ENCODE peak calls at places on chromosomes 16 and 17, in five cellular contexts. One of them, this sample, is unnamed.

GRCh38 chr16:66406534-66407368 is 20.3 kb upstream of the BEAN1 start:
- DNase-seq in cardiac fibroblast: peak
- DNase-seq in GM23338: peak
- DNase-seq in HFFc6: peak
- DNase-seq in H1: peak
- DNase-seq in this sample: peak

GRCh38 chr17:66949501-66949900 is 15.0 kb upstream of the CACNG4 start:
- DNase-seq in cardiac fibroblast: no peak
- DNase-seq in GM23338: no peak
- DNase-seq in HFFc6: peak
- DNase-seq in H1: no peak
- DNase-seq in this sample: no peak

GRCh38 chr16:87492241-87492635 is 586 bp downstream of the ZCCHC14 start:
- DNase-seq in cardiac fibroblast: no peak
- DNase-seq in GM23338: no peak
- DNase-seq in HFFc6: no peak
- DNase-seq in H1: no peak
- DNase-seq in this sample: no peak

GRCh38 chr17:28865946-28866752 is 11.3 kb downstream of the ERAL1 start:
- DNase-seq in cardiac fibroblast: peak
- DNase-seq in GM23338: no peak
- DNase-seq in HFFc6: no peak
- DNase-seq in H1: no peak
- DNase-seq in this sample: no peak

GRCh38 chr16:65120811-65121721 is 797 bp downstream of the CDH11 start:
- DNase-seq in cardiac fibroblast: no peak
- DNase-seq in GM23338: peak
- DNase-seq in HFFc6: no peak
- DNase-seq in H1: peak
- DNase-seq in this sample: peak

GRCh38 chr17:4229627-4230026 is 34.2 kb downstream of the ANKFY1 start:
- DNase-seq in cardiac fibroblast: peak
- DNase-seq in GM23338: no peak
- DNase-seq in HFFc6: peak
- DNase-seq in H1: no peak
- DNase-seq in this sample: no peak

GRCh38 chr17:27379863-27380533 is 76.2 kb upstream of the KSR1 start:
- DNase-seq in cardiac fibroblast: peak
- DNase-seq in GM23338: peak
- DNase-seq in HFFc6: peak
- DNase-seq in H1: no peak
- DNase-seq in this sample: peak

GRCh38 chr16:67428146-67428731 is 2.7 kb upstream of the HSD11B2 start:
- DNase-seq in cardiac fibroblast: peak
- DNase-seq in GM23338: peak
- DNase-seq in HFFc6: peak
- DNase-seq in H1: peak
- DNase-seq in this sample: peak

GRCh38 chr17:2593846-2594656 is 597 bp downstream of the PAFAH1B1 start:
- DNase-seq in cardiac fibroblast: peak
- DNase-seq in GM23338: peak
- DNase-seq in HFFc6: peak
- DNase-seq in H1: peak
- DNase-seq in this sample: peak

GRCh38 chr17:63665527-63666214 is 34.3 kb downstream of the LIMD2 start:
- DNase-seq in cardiac fibroblast: peak
- DNase-seq in GM23338: no peak
- DNase-seq in HFFc6: no peak
- DNase-seq in H1: no peak
- DNase-seq in this sample: no peak

GRCh38 chr16:77431131-77431670 is 3.6 kb downstream of the ADAMTS18 start:
- DNase-seq in cardiac fibroblast: no peak
- DNase-seq in GM23338: no peak
- DNase-seq in HFFc6: no peak
- DNase-seq in H1: no peak
- DNase-seq in this sample: no peak

GRCh38 chr17:40956401-40957254 is 10.1 kb downstream of the KRT39 start:
- DNase-seq in cardiac fibroblast: peak
- DNase-seq in GM23338: no peak
- DNase-seq in HFFc6: peak
- DNase-seq in H1: no peak
- DNase-seq in this sample: no peak

GRCh38 chr17:60305141-60305540 is 86.8 kb downstream of the USP32 start:
- DNase-seq in cardiac fibroblast: peak
- DNase-seq in GM23338: peak
- DNase-seq in HFFc6: no peak
- DNase-seq in H1: no peak
- DNase-seq in this sample: no peak

GRCh38 chr16:57128787-57129389 is 36.5 kb downstream of the CPNE2 start:
- DNase-seq in cardiac fibroblast: no peak
- DNase-seq in GM23338: no peak
- DNase-seq in HFFc6: no peak
- DNase-seq in H1: no peak
- DNase-seq in this sample: no peak

GRCh38 chr16:51971184-51971583 is 575.8 kb downstream of the TOX3 start:
- DNase-seq in cardiac fibroblast: peak
- DNase-seq in GM23338: peak
- DNase-seq in HFFc6: peak
- DNase-seq in H1: no peak
- DNase-seq in this sample: peak

GRCh38 chr16:84223456-84223855 is 16.4 kb downstream of the KCNG4 start:
- DNase-seq in cardiac fibroblast: no peak
- DNase-seq in GM23338: no peak
- DNase-seq in HFFc6: no peak
- DNase-seq in H1: no peak
- DNase-seq in this sample: no peak

GRCh38 chr16:68644715-68645493 is at the start of gene CDH3:
- DNase-seq in cardiac fibroblast: no peak
- DNase-seq in GM23338: peak
- DNase-seq in HFFc6: no peak
- DNase-seq in H1: peak
- DNase-seq in this sample: peak

GRCh38 chr17:82346342-82347300 is 12.4 kb upstream of the TEX19 start:
- DNase-seq in cardiac fibroblast: no peak
- DNase-seq in GM23338: no peak
- DNase-seq in HFFc6: no peak
- DNase-seq in H1: no peak
- DNase-seq in this sample: no peak

GRCh38 chr17:50946891-50947843 is 81.0 kb upstream of the TOB1 start:
- DNase-seq in cardiac fibroblast: no peak
- DNase-seq in GM23338: no peak
- DNase-seq in HFFc6: no peak
- DNase-seq in H1: no peak
- DNase-seq in this sample: no peak

GRCh38 chr16:46796764-46797269 is 34.2 kb downstream of the C16orf87 start:
- DNase-seq in cardiac fibroblast: no peak
- DNase-seq in GM23338: no peak
- DNase-seq in HFFc6: no peak
- DNase-seq in H1: no peak
- DNase-seq in this sample: no peak

GRCh38 chr17:68360198-68360597 is 68.9 kb downstream of the ARSG start:
- DNase-seq in cardiac fibroblast: no peak
- DNase-seq in GM23338: no peak
- DNase-seq in HFFc6: no peak
- DNase-seq in H1: no peak
- DNase-seq in this sample: no peak

GRCh38 chr17:27257031-27257357 is 36.9 kb upstream of the WSB1 start:
- DNase-seq in cardiac fibroblast: no peak
- DNase-seq in GM23338: no peak
- DNase-seq in HFFc6: no peak
- DNase-seq in H1: no peak
- DNase-seq in this sample: no peak

GRCh38 chr17:29930399-29931010 is 477 bp upstream of the SSH2 start:
- DNase-seq in cardiac fibroblast: no peak
- DNase-seq in GM23338: peak
- DNase-seq in HFFc6: no peak
- DNase-seq in H1: peak
- DNase-seq in this sample: peak

GRCh38 chr17:79036609-79037008 is 12.6 kb downstream of the C1QTNF1 start:
- DNase-seq in cardiac fibroblast: peak
- DNase-seq in GM23338: no peak
- DNase-seq in HFFc6: peak
- DNase-seq in H1: no peak
- DNase-seq in this sample: no peak

GRCh38 chr16:27843800-27844199 is 219.7 kb downstream of the GSG1L start:
- DNase-seq in cardiac fibroblast: no peak
- DNase-seq in GM23338: no peak
- DNase-seq in HFFc6: no peak
- DNase-seq in H1: no peak
- DNase-seq in this sample: no peak

GRCh38 chr17:41812176-41813038 is at the start of gene FKBP10:
- DNase-seq in cardiac fibroblast: peak
- DNase-seq in GM23338: peak
- DNase-seq in HFFc6: peak
- DNase-seq in H1: peak
- DNase-seq in this sample: peak

GRCh38 chr16:85602831-85603755 is 10.0 kb upstream of the GSE1 start:
- DNase-seq in cardiac fibroblast: no peak
- DNase-seq in GM23338: no peak
- DNase-seq in HFFc6: no peak
- DNase-seq in H1: no peak
- DNase-seq in this sample: no peak

GRCh38 chr16:86664518-86665318 is 86.4 kb downstream of the FOXL1 start:
- DNase-seq in cardiac fibroblast: peak
- DNase-seq in GM23338: no peak
- DNase-seq in HFFc6: peak
- DNase-seq in H1: no peak
- DNase-seq in this sample: no peak

GRCh38 chr17:71522383-71522782 is 598.4 kb upstream of the SOX9 start:
- DNase-seq in cardiac fibroblast: no peak
- DNase-seq in GM23338: peak
- DNase-seq in HFFc6: peak
- DNase-seq in H1: no peak
- DNase-seq in this sample: no peak

GRCh38 chr17:48753794-48754499 is 25.4 kb upstream of the HOXB13 start:
- DNase-seq in cardiac fibroblast: no peak
- DNase-seq in GM23338: no peak
- DNase-seq in HFFc6: peak
- DNase-seq in H1: no peak
- DNase-seq in this sample: no peak
- TF ChIP-seq CTCF in cardiac fibroblast: no peak
- TF ChIP-seq CTCF in GM23338: no peak
- TF ChIP-seq CTCF in HFFc6: no peak
- TF ChIP-seq CTCF in H1: no peak
- TF ChIP-seq CTCF in this sample: no peak

GRCh38 chr16:13896543-13897182 is 23.3 kb upstream of the ERCC4 start:
- DNase-seq in cardiac fibroblast: no peak
- DNase-seq in GM23338: peak
- DNase-seq in HFFc6: no peak
- DNase-seq in H1: no peak
- DNase-seq in this sample: no peak
- TF ChIP-seq CTCF in cardiac fibroblast: peak
- TF ChIP-seq CTCF in GM23338: peak
- TF ChIP-seq CTCF in HFFc6: peak
- TF ChIP-seq CTCF in H1: peak
- TF ChIP-seq CTCF in this sample: peak

GRCh38 chr17:17315142-17315821 is 12.1 kb downstream of the NT5M start:
- DNase-seq in cardiac fibroblast: no peak
- DNase-seq in GM23338: no peak
- DNase-seq in HFFc6: no peak
- DNase-seq in H1: no peak
- DNase-seq in this sample: no peak

GRCh38 chr17:17314501-17315071 is 11.4 kb downstream of the NT5M start:
- DNase-seq in cardiac fibroblast: no peak
- DNase-seq in GM23338: no peak
- DNase-seq in HFFc6: no peak
- DNase-seq in H1: no peak
- DNase-seq in this sample: no peak

DNA sequence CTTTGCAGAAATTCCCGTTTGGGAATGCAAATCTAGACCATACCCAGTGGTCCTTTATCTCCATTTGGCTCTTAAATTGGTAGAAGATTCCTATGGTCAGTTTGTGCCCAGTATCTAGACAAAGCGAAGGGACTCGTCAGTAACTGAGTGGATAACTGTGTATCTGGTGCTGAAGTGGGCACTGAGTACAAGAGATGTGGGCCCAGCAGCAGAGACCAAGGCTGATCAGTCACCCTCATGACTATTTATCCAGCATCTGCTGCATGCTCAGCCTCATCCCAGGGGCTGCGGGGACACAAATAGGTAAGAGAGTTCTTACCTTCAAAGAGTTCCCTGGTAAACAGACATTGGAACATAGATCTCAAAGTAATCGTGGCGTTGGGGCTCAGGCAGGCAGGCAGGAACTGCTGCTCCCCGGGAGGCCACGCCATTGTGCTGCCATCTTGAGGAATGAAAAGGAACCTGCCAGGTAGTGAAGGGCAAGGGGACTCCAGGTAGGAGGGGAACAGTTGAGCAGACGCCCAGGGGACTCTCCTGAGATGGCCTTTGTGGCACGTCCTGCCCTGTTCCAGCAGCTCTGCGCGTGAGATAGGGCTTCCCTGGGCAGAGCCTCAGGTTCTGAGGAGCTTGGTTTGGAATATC is 10.3 kb downstream of the NT5M start:
- DNase-seq in cardiac fibroblast: peak
- DNase-seq in GM23338: peak
- DNase-seq in HFFc6: no peak
- DNase-seq in H1: peak
- DNase-seq in this sample: no peak
- TF ChIP-seq CTCF in cardiac fibroblast: peak
- TF ChIP-seq CTCF in GM23338: peak
- TF ChIP-seq CTCF in HFFc6: peak
- TF ChIP-seq CTCF in H1: peak
- TF ChIP-seq CTCF in this sample: peak

DNA sequence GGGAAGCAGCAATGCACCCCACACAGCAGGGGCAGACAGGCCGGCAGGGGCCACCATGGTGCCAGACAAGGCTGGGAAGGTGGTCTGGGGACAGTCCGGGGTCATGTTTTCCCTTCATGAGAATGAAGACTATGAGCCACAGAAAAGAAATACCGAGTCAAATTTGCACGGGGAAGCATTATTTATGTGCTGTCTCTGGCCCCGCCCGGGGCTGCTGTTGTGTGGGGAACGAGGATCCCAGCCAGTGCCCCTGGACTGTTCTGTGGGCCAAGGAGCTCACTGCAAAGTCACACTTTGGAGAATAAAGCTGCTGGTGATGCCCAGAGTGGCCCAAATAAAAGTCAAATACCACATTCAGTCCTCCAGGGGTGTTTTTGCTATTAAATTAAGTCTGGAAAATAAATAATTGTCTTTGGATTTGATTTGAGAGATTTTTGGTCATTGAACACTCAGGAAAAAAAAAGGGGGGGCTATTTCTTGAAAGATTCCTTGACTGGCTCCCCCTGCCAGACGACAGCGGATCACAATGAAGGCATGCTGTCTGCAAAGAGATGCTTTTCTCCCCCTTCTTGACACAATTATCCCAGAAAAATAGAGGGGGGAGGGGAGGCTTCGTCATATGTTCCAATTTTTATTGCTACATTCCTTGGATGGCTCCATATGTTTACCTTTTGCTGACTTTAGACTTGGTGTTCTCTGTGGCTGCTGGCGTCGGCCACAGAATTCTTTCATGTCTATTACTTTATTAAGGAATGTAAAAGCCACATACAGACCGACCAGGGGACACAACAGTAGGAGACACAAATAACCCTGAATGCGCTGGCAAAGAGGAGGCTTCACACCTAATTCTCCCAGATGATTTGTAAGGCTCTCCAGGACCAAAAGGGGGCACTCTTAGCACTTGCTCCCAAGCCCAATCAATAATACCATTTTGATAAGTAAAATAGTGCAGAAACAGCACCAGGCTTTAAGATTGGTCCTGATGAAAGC is 27.1 kb upstream of the ANKFN1 start:
- DNase-seq in cardiac fibroblast: peak
- DNase-seq in GM23338: peak
- DNase-seq in HFFc6: peak
- DNase-seq in H1: peak
- DNase-seq in this sample: peak
- TF ChIP-seq CTCF in cardiac fibroblast: peak
- TF ChIP-seq CTCF in GM23338: peak
- TF ChIP-seq CTCF in HFFc6: peak
- TF ChIP-seq CTCF in H1: peak
- TF ChIP-seq CTCF in this sample: peak